ENCODE peak calls at places on chromosomes 13 and 19, in eight cellular contexts. D is vagina; Z is SJSA1; S is transverse colon; E is breast epithelium; H is cardiac muscle cell; L is effector memory CD4-positive, alpha-beta T cell; P is lower lobe of right lung. G is an unnamed sample.

GRCh38 chr19:2415281-2415972 is 12.0 kb downstream of the TIMM13 start:
- DNase-seq in L (no peak), H (no peak), E (no peak), Z (no peak), D (peak; percentile 74), P (no peak), S (no peak), G (no peak)

GRCh38 chr19:40465025-40465780 is at the start of gene BLVRB:
- DNase-seq in E (peak; percentile 73), H (no peak), P (no peak), S (peak; percentile 63), D (peak; percentile 94), Z (no peak), L (peak; percentile 21), G (peak; percentile 41)

GRCh38 chr13:40672310-40673060 is 6.0 kb upstream of the FOXO1 start:
- DNase-seq in E (no peak), S (no peak), H (no peak), P (no peak), L (no peak), D (no peak), Z (peak; percentile 81), G (no peak)

GRCh38 chr19:710767-711166 is 2.0 kb downstream of the PALM start:
- DNase-seq in Z (no peak), H (no peak), E (no peak), P (no peak), D (no peak), S (no peak), L (no peak), G (no peak)

GRCh38 chr19:35377656-35378055 is 6.8 kb downstream of the GPR42 start:
- DNase-seq in E (no peak), S (no peak), Z (no peak), D (no peak), H (no peak), L (no peak), P (no peak), G (no peak)

GRCh38 chr19:15684828-15685227 is 11.9 kb downstream of the CYP4F12 start:
- DNase-seq in S (no peak), H (no peak), D (peak; percentile 32), E (no peak), L (no peak), Z (no peak), P (no peak), G (no peak)

GRCh38 chr19:3710265-3710812 is 2.2 kb downstream of the TJP3 start:
- DNase-seq in E (peak; percentile 74), Z (no peak), P (peak; percentile 96), L (no peak), H (peak; percentile 40), D (no peak), S (peak; percentile 97), G (no peak)

GRCh38 chr13:49258097-49258796 is 10.5 kb downstream of the CDADC1 start:
- DNase-seq in S (no peak), P (no peak), H (no peak), Z (no peak), E (no peak), D (no peak), L (no peak), G (peak; percentile 39)

GRCh38 chr13:35714588-35714987 is 238.1 kb upstream of the MAB21L1 start:
- DNase-seq in P (no peak), H (no peak), Z (no peak), E (no peak), S (no peak), D (no peak), L (no peak), G (no peak)

GRCh38 chr13:111076156-111077013 is 38.7 kb upstream of the ARHGEF7 start:
- DNase-seq in E (no peak), L (no peak), S (no peak), Z (no peak), H (no peak), P (no peak), D (no peak), G (no peak)

GRCh38 chr13:67416047-67416925 is 186.2 kb upstream of the PCDH9 start:
- DNase-seq in H (peak; percentile 66), E (no peak), L (no peak), P (peak; percentile 54), D (no peak), S (no peak), Z (no peak), G (no peak)

GRCh38 chr19:10761443-10762242 is 43.8 kb downstream of the DNM2 start:
- DNase-seq in P (no peak), S (peak; percentile 61), H (no peak), D (no peak), L (no peak), E (no peak), Z (no peak), G (no peak)

GRCh38 chr19:1047696-1048147 is 7.8 kb downstream of the ABCA7 start:
- DNase-seq in Z (no peak), L (no peak), P (no peak), D (no peak), E (no peak), S (peak; percentile 92), H (no peak), G (no peak)

DNA sequence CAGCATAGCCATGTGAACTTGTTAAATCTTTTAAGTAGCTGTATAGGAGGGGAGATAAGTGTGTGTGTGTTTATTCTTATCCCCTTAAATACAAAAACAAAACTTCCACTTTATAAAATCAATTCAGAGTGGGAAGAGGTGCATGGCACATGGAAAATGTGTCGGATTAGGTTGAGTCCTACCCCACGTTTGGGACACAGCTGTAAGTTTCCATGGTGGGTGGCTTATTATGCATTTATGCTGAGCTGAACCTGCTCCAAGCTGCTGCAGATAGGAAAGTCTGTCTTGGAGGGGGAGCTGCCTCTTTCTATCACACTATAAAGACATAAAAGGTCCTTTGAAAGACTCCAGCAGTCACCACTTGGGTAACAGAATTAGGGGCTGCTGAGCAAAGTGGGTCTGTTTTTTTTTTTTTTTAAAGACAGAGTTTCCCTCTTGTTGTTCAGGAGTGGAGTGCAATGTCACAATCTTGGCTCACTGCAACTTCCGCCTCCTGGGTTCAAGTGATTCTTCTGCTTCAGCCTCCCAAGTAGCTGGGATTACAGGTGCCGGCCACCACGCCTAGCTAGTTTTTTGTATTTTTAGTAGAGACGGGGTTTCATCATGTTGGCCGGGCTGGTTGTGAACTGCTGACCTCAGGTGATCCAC is 15.2 kb downstream of the ACTN4 start:
- DNase-seq in L (no peak), S (no peak), D (no peak), P (no peak), E (peak; percentile 19), Z (no peak), H (no peak), G (no peak)
- H3K4me3 ChIP-seq in L (no peak overlapping the region), S (no peak overlapping the region), D (no peak overlapping the region), P (no peak overlapping the region), E (peak overlapping the region; percentile 4), Z (no peak overlapping the region), H (no peak overlapping the region), G (no peak overlapping the region)

GRCh38 chr19:6668696-6669095 is 1.3 kb downstream of the TNFSF14 start:
- DNase-seq in D (no peak), H (no peak), L (peak; percentile 21), P (no peak), S (no peak), Z (no peak), E (no peak), G (no peak)
- H3K4me1 ChIP-seq in D (no peaks in the 10 kb centered on the region), H (no peaks in the 10 kb centered on the region), L (peaks cover 16% of the 10 kb centered on the region), P (no peaks in the 10 kb centered on the region), S (no peaks in the 10 kb centered on the region), Z (no peaks in the 10 kb centered on the region), E (no peaks in the 10 kb centered on the region), G (peaks cover 50% of the 10 kb centered on the region)

DNA sequence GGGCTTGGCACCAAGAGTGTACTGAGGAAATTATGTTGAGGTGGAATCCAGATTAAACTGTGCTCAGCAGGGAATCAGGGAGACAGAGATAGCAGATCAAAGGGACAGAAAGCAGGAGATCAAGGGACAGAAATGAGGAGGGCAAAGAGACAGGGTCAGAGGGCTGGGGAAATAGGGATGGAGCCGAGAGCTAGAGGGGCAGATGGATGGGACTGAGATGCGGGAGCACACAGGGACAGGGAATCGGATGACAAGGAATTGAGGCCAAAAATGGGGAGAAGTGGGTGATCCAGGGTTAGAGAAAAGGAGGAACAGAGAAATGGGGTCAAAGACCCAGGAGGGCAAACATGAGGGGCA is 6.1 kb downstream of the ERFL start:
- DNase-seq in D (no peak), S (no peak), P (no peak), Z (no peak), L (no peak), E (no peak), H (no peak), G (no peak)
- H3K27me3 ChIP-seq in D (peaks cover 14% of the 10 kb centered on the region), S (peaks cover 70% of the 10 kb centered on the region), P (peaks cover 77% of the 10 kb centered on the region), Z (peaks cover 42% of the 10 kb centered on the region), L (no peaks in the 10 kb centered on the region), E (peaks cover 6% of the 10 kb centered on the region), H (peaks cover 98% of the 10 kb centered on the region), G (no peaks in the 10 kb centered on the region)

DNA sequence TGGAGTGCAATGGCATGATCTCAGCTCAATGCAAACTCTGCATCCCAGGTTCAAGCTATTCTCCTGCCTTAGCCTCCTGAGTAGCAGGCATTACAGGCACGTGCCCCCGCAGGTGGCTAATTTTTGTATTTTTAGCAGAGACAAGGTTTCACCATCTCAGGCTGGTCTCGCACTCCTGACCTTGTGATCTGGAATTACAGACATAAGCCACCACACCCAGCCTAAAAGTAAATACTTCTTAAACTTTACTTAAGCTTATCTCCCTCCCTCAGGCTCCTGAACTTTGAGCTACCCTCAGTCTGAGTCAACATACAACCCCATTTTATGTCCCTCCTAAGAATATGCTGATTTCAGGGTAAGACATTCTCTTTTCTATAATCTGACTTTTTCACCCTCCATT is 66.1 kb downstream of the ZNF486 start:
- DNase-seq in E (no peak), P (no peak), S (peak; percentile 44), Z (no peak), D (no peak), L (no peak), H (no peak), G (no peak)
- H3K4me3 ChIP-seq in E (no peak overlapping the region), P (no peak overlapping the region), S (no peak overlapping the region), Z (no peak overlapping the region), D (no peak overlapping the region), L (no peak overlapping the region), H (no peak overlapping the region), G (no peak overlapping the region)

DNA sequence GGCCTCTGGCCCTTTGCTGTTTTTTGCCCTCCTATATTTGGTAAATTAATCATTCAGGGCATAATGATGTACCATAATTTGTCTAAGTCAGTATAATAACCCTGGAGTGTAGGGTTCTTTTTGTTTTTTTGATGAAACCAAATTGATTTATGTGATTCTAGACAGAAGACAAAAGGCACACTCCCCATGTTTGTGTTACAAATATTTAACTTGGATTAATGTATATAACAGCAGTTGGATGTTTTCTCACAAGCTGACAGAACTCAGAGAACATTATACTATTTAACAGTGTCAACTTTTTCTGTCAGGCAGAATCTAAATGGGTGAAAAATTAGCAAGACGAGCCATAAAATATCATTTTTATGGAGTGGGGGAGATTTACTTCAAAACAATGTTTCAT is 15.2 kb downstream of the CBY2 start:
- DNase-seq in S (no peak), Z (no peak), E (no peak), D (no peak), H (no peak), P (no peak), L (no peak), G (no peak)
- H3K4me1 ChIP-seq in S (no peaks in the 10 kb centered on the region), Z (no peaks in the 10 kb centered on the region), E (no peaks in the 10 kb centered on the region), D (no peaks in the 10 kb centered on the region), H (no peaks in the 10 kb centered on the region), P (no peaks in the 10 kb centered on the region), L (no peaks in the 10 kb centered on the region), G (no peaks in the 10 kb centered on the region)

GRCh38 chr19:51240866-51241265 is 10.0 kb upstream of the SIGLECL1 start:
- DNase-seq in Z (no peak), D (no peak), H (no peak), L (no peak), E (no peak), P (no peak), S (no peak), G (no peak)
- H3K27me3 ChIP-seq in Z (peaks cover 5% of the 10 kb centered on the region), D (no peaks in the 10 kb centered on the region), H (no peaks in the 10 kb centered on the region), L (no peaks in the 10 kb centered on the region), E (no peaks in the 10 kb centered on the region), P (peaks cover 4% of the 10 kb centered on the region), S (no peaks in the 10 kb centered on the region), G (peaks cover 5% of the 10 kb centered on the region)